ENCODE peak calls at places on chromosomes 7 and 10, in six cellular contexts. Z is endothelial cell, D is stomach, K is left ventricle myocardium inferior, M is K562, G is heart right ventricle. B is an unnamed sample.

GRCh38 chr10:21754410-21755011 is 220.5 kb downstream of the MLLT10 start:
- DNase-seq in Z (no peak), D (no peak), K (no peak), M (no peak), G (no peak), B (no peak)

GRCh38 chr7:70241776-70242175 is 643.5 kb downstream of the AUTS2 start:
- DNase-seq in Z (no peak), D (no peak), K (no peak), M (no peak), G (no peak), B (no peak)

GRCh38 chr7:26649388-26649787 is 215.0 kb downstream of the SKAP2 start:
- DNase-seq in Z (no peak), D (no peak), K (no peak), M (no peak), G (no peak), B (no peak)

GRCh38 chr7:157568785-157569584 is 232.2 kb downstream of the DNAJB6 start:
- DNase-seq in Z (no peak), D (peak), K (peak), M (no peak), G (peak), B (peak)

GRCh38 chr7:7639847-7640220 is 718 bp upstream of the UMAD1 start:
- DNase-seq in Z (no peak), D (no peak), K (no peak), M (peak), G (no peak), B (no peak)

GRCh38 chr10:109306698-109307097 is 616.6 kb downstream of the XPNPEP1 start:
- DNase-seq in Z (no peak), D (no peak), K (no peak), M (no peak), G (no peak), B (no peak)

GRCh38 chr7:69060516-69060915 is 537.8 kb upstream of the AUTS2 start:
- DNase-seq in Z (no peak), D (no peak), K (no peak), M (no peak), G (no peak), B (peak)

GRCh38 chr10:46787321-46787615 is 124.0 kb upstream of the PTPN20 start:
- DNase-seq in Z (no peak), D (no peak), K (no peak), M (peak), G (peak), B (no peak)

GRCh38 chr10:77391605-77392235 is 245.9 kb downstream of the KCNMA1 start:
- DNase-seq in Z (peak), D (peak), K (peak), M (peak), G (peak), B (peak)

GRCh38 chr10:119701861-119702260 is 24.0 kb upstream of the INPP5F start:
- DNase-seq in Z (no peak), D (no peak), K (no peak), M (no peak), G (no peak), B (no peak)

GRCh38 chr7:40306596-40306995 is 171.8 kb downstream of the SUGCT start:
- DNase-seq in Z (no peak), D (no peak), K (no peak), M (no peak), G (no peak), B (no peak)

GRCh38 chr7:130559184-130559583 is 67.3 kb downstream of the MEST start:
- DNase-seq in Z (no peak), D (no peak), K (no peak), M (no peak), G (no peak), B (no peak)

GRCh38 chr7:29977926-29978652 is 11.5 kb downstream of the SCRN1 start:
- DNase-seq in Z (peak), D (no peak), K (no peak), M (peak), G (no peak), B (peak)

GRCh38 chr7:27515933-27516332 is 146.8 kb downstream of the HIBADH start:
- DNase-seq in Z (no peak), D (no peak), K (no peak), M (no peak), G (no peak), B (peak)

GRCh38 chr10:4522296-4523000 is 303.6 kb upstream of the AKR1E2 start:
- DNase-seq in Z (no peak), D (no peak), K (no peak), M (no peak), G (no peak), B (no peak)

GRCh38 chr10:101566333-101567164 is 21.5 kb downstream of the POLL start:
- DNase-seq in Z (peak), D (no peak), K (no peak), M (peak), G (no peak), B (peak)

DNA sequence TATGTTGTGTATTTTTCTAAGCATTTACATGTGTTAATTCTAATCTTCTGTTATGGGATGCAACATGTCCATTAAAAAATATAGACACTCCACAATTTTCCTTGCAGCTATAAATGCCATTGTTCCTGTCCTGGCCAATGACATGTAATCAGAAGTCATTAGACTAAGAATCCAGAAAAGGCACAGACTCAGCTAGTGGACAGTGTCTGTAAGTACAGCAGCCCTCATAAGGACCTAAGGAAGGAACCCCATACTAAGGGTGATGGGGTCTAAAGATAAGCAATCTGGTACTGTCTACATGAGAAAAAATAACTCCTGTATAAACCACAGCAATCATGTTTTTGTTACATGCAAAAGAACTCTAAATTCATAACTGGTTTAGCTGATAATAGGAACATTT is 115.9 kb downstream of the GPR85 start:
- DNase-seq in Z (no peak), D (no peak), K (no peak), M (peak), G (no peak), B (no peak)
- TF ChIP-seq CTCF in Z (no peak), D (no peak), K (peak), M (peak), G (no peak), B (peak)

DNA sequence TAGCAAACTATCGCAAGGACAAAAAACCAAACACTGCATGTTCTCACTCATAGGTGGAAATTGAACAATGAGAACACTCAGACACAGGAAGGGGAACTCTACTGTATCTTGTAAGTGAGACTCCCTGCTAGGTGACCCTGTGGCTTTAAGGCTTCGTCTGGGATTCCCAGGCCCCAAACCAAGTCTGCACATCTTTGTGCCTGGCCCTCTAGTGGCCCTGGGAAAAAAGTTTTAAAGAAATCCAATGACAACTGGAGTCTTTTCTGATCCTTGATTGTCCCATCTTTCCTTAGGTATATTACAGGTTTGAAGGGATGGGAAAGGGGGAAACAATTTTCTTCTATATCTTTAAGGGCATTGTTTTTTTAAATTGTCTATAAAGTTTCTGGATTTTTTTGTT is 10.6 kb upstream of the LIPM start:
- DNase-seq in Z (peak), D (no peak), K (no peak), M (peak), G (no peak), B (peak)
- TF ChIP-seq CTCF in Z (peak), D (no peak), K (peak), M (no peak), G (peak), B (peak)

DNA sequence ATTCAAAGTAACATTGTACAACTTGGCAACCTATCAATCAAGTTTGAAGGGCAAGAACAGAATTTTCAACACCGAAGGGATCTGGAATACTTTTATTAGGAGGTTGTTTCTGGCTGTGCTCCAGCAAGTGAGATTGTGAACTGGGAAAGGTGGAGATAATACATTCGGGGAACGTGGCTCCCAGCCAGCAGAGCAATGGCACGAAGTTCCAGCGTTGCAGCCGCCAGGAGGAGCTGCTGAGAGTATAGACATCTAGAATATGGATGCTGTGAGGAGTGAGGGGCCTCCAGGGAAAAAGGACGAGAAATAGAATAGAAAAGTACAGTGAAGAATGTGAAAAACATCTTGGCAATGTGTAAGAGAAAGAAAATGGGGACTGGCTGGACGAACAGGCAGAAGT is 69.5 kb downstream of the TCERG1L start:
- DNase-seq in Z (no peak), D (peak), K (no peak), M (peak), G (peak), B (peak)
- TF ChIP-seq CTCF in Z (no peak), D (no peak), K (peak), M (peak), G (peak), B (peak)

GRCh38 chr10:71639412-71639719 is 80.2 kb downstream of the C10orf105 start:
- DNase-seq in Z (no peak), D (no peak), K (no peak), M (peak), G (no peak), B (no peak)

GRCh38 chr10:71643904-71644303 is 75.7 kb downstream of the C10orf105 start:
- DNase-seq in Z (no peak), D (no peak), K (no peak), M (no peak), G (no peak), B (no peak)

GRCh38 chr10:71644307-71645180 is 75.0 kb downstream of the C10orf105 start:
- DNase-seq in Z (no peak), D (no peak), K (no peak), M (no peak), G (no peak), B (no peak)

GRCh38 chr10:71641449-71641848 is 78.1 kb downstream of the C10orf105 start:
- DNase-seq in Z (no peak), D (no peak), K (no peak), M (no peak), G (no peak), B (no peak)

DNA sequence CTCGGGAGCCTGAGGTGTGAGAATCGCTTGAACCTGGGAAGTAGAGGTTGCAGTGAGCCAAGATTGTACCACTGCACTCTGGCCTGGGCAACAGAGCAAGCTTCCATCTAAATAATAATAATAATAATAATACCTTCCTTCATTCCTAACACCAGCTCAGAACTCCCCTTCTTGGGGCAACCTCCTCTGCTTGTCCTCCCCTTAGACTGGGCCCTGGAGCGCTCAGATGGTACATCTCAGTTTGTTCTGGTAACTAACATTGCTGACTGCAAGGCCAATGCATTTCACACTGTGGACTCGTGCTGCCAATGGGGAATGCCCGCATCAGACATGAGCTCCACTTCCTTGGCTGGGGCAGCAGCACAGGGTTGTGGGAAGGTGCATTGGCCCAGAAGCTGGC is 77.6 kb downstream of the C10orf105 start:
- DNase-seq in Z (no peak), D (no peak), K (no peak), M (no peak), G (no peak), B (no peak)
- TF ChIP-seq CTCF in Z (no peak), D (no peak), K (no peak), M (no peak), G (no peak), B (no peak)

DNA sequence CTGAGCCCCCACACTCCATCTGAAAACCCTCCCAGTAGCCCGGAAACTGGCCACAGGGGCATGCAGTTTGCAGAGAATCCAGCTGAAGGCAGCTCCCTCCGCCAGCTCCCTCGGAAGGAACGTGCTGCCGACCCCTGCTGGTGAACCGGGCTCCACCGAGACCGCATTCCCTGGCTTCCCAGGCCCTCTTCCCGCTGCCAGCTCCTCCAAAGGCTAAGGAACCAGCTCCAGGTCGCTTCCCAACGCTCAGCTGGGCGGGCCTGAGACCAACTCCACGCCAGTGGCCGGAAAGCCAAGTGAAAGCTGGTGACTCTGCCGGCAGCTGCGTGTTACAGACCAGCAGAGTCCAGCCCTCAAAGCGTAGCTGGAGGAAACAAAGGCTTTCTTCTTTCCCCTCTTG is 35.8 kb downstream of the GPER1 start:
- DNase-seq in Z (peak), D (peak), K (peak), M (no peak), G (peak), B (peak)
- TF ChIP-seq CTCF in Z (peak), D (peak), K (peak), M (no peak), G (peak), B (peak)

B was measured in neural progenitor cell.